ENCODE peak calls at places on chromosomes 2 and 18, in ten cellular contexts. One of them, this sample, is unnamed.

GRCh38 chr2:102615620-102616436 is 3.5 kb upstream of the SLC9A2 start:
- DNase-seq in hepatocyte: peak; percentile 88
- DNase-seq in fibroblast of pulmonary artery: peak; percentile 74
- DNase-seq in fibroblast of mammary gland: peak; percentile 59
- DNase-seq in activated CD4-positive, alpha-beta T cell treated with anti-CD3 and anti-CD28 coated beads, Interleukin-2, amount 50 U/mL, for 24 hours: peak; percentile 31
- DNase-seq in non-pigmented ciliary epithelial cell: peak; percentile 20
- DNase-seq in stimulated activated CD8-positive, alpha-beta memory T cell treated with anti-CD3 and anti-CD28 coated beads, Interleukin-7, amount 100 ng/mL, for 1 hour: no peak
- DNase-seq in mesenteric fat pad: no peak
- DNase-seq in activated T-helper 1 cell treated with anti-CD3 and anti-CD28 coated beads, Interleukin-12 subunit alpha, Interleukin-12 subunit beta, Interleukin-2, Interleukin-4 antibody, amounts not matched to agents 30 ng/mL and 10 ng/mL and 1 ng/mL, durations not matched to agents 14 hours and 24 hours and 36 hours: no peak
- DNase-seq in occipital lobe: no peak
- DNase-seq in this sample: no peak

GRCh38 chr2:145356046-145356445 is 836.1 kb upstream of the ZEB2 start:
- DNase-seq in hepatocyte: no peak
- DNase-seq in fibroblast of pulmonary artery: peak; percentile 14
- DNase-seq in fibroblast of mammary gland: peak; percentile 35
- DNase-seq in activated CD4-positive, alpha-beta T cell treated with anti-CD3 and anti-CD28 coated beads, Interleukin-2, amount 50 U/mL, for 24 hours: no peak
- DNase-seq in non-pigmented ciliary epithelial cell: no peak
- DNase-seq in stimulated activated CD8-positive, alpha-beta memory T cell treated with anti-CD3 and anti-CD28 coated beads, Interleukin-7, amount 100 ng/mL, for 1 hour: no peak
- DNase-seq in mesenteric fat pad: no peak
- DNase-seq in activated T-helper 1 cell treated with anti-CD3 and anti-CD28 coated beads, Interleukin-12 subunit alpha, Interleukin-12 subunit beta, Interleukin-2, Interleukin-4 antibody, amounts not matched to agents 30 ng/mL and 10 ng/mL and 1 ng/mL, durations not matched to agents 14 hours and 24 hours and 36 hours: no peak
- DNase-seq in occipital lobe: no peak
- DNase-seq in this sample: no peak

GRCh38 chr2:126221506-126221905 is 434.5 kb upstream of the GYPC start:
- DNase-seq in hepatocyte: no peak
- DNase-seq in fibroblast of pulmonary artery: peak; percentile 43
- DNase-seq in fibroblast of mammary gland: no peak
- DNase-seq in activated CD4-positive, alpha-beta T cell treated with anti-CD3 and anti-CD28 coated beads, Interleukin-2, amount 50 U/mL, for 24 hours: no peak
- DNase-seq in non-pigmented ciliary epithelial cell: no peak
- DNase-seq in stimulated activated CD8-positive, alpha-beta memory T cell treated with anti-CD3 and anti-CD28 coated beads, Interleukin-7, amount 100 ng/mL, for 1 hour: no peak
- DNase-seq in mesenteric fat pad: no peak
- DNase-seq in activated T-helper 1 cell treated with anti-CD3 and anti-CD28 coated beads, Interleukin-12 subunit alpha, Interleukin-12 subunit beta, Interleukin-2, Interleukin-4 antibody, amounts not matched to agents 30 ng/mL and 10 ng/mL and 1 ng/mL, durations not matched to agents 14 hours and 24 hours and 36 hours: no peak
- DNase-seq in occipital lobe: no peak
- DNase-seq in this sample: no peak

GRCh38 chr2:46257476-46257875 is 39.7 kb upstream of the EPAS1 start:
- DNase-seq in hepatocyte: no peak
- DNase-seq in fibroblast of pulmonary artery: peak; percentile 91
- DNase-seq in fibroblast of mammary gland: peak; percentile 61
- DNase-seq in activated CD4-positive, alpha-beta T cell treated with anti-CD3 and anti-CD28 coated beads, Interleukin-2, amount 50 U/mL, for 24 hours: no peak
- DNase-seq in non-pigmented ciliary epithelial cell: no peak
- DNase-seq in stimulated activated CD8-positive, alpha-beta memory T cell treated with anti-CD3 and anti-CD28 coated beads, Interleukin-7, amount 100 ng/mL, for 1 hour: no peak
- DNase-seq in mesenteric fat pad: no peak
- DNase-seq in activated T-helper 1 cell treated with anti-CD3 and anti-CD28 coated beads, Interleukin-12 subunit alpha, Interleukin-12 subunit beta, Interleukin-2, Interleukin-4 antibody, amounts not matched to agents 30 ng/mL and 10 ng/mL and 1 ng/mL, durations not matched to agents 14 hours and 24 hours and 36 hours: no peak
- DNase-seq in occipital lobe: no peak
- DNase-seq in this sample: no peak

GRCh38 chr18:8602557-8602956 is 6.7 kb upstream of the RAB12 start:
- DNase-seq in hepatocyte: no peak
- DNase-seq in fibroblast of pulmonary artery: no peak
- DNase-seq in fibroblast of mammary gland: no peak
- DNase-seq in activated CD4-positive, alpha-beta T cell treated with anti-CD3 and anti-CD28 coated beads, Interleukin-2, amount 50 U/mL, for 24 hours: no peak
- DNase-seq in non-pigmented ciliary epithelial cell: no peak
- DNase-seq in stimulated activated CD8-positive, alpha-beta memory T cell treated with anti-CD3 and anti-CD28 coated beads, Interleukin-7, amount 100 ng/mL, for 1 hour: no peak
- DNase-seq in mesenteric fat pad: no peak
- DNase-seq in activated T-helper 1 cell treated with anti-CD3 and anti-CD28 coated beads, Interleukin-12 subunit alpha, Interleukin-12 subunit beta, Interleukin-2, Interleukin-4 antibody, amounts not matched to agents 30 ng/mL and 10 ng/mL and 1 ng/mL, durations not matched to agents 14 hours and 24 hours and 36 hours: no peak
- DNase-seq in occipital lobe: no peak
- DNase-seq in this sample: no peak

GRCh38 chr18:2914844-2915243 is 68.0 kb downstream of the EMILIN2 start:
- DNase-seq in hepatocyte: no peak
- DNase-seq in fibroblast of pulmonary artery: no peak
- DNase-seq in fibroblast of mammary gland: peak; percentile 62
- DNase-seq in activated CD4-positive, alpha-beta T cell treated with anti-CD3 and anti-CD28 coated beads, Interleukin-2, amount 50 U/mL, for 24 hours: no peak
- DNase-seq in non-pigmented ciliary epithelial cell: no peak
- DNase-seq in stimulated activated CD8-positive, alpha-beta memory T cell treated with anti-CD3 and anti-CD28 coated beads, Interleukin-7, amount 100 ng/mL, for 1 hour: no peak
- DNase-seq in mesenteric fat pad: peak; percentile 60
- DNase-seq in activated T-helper 1 cell treated with anti-CD3 and anti-CD28 coated beads, Interleukin-12 subunit alpha, Interleukin-12 subunit beta, Interleukin-2, Interleukin-4 antibody, amounts not matched to agents 30 ng/mL and 10 ng/mL and 1 ng/mL, durations not matched to agents 14 hours and 24 hours and 36 hours: no peak
- DNase-seq in occipital lobe: no peak
- DNase-seq in this sample: no peak

GRCh38 chr2:199379251-199379650 is 78.5 kb downstream of the SATB2 start:
- DNase-seq in hepatocyte: peak; percentile 23
- DNase-seq in fibroblast of pulmonary artery: peak; percentile 13
- DNase-seq in fibroblast of mammary gland: peak; percentile 79
- DNase-seq in activated CD4-positive, alpha-beta T cell treated with anti-CD3 and anti-CD28 coated beads, Interleukin-2, amount 50 U/mL, for 24 hours: no peak
- DNase-seq in non-pigmented ciliary epithelial cell: peak; percentile 53
- DNase-seq in stimulated activated CD8-positive, alpha-beta memory T cell treated with anti-CD3 and anti-CD28 coated beads, Interleukin-7, amount 100 ng/mL, for 1 hour: no peak
- DNase-seq in mesenteric fat pad: no peak
- DNase-seq in activated T-helper 1 cell treated with anti-CD3 and anti-CD28 coated beads, Interleukin-12 subunit alpha, Interleukin-12 subunit beta, Interleukin-2, Interleukin-4 antibody, amounts not matched to agents 30 ng/mL and 10 ng/mL and 1 ng/mL, durations not matched to agents 14 hours and 24 hours and 36 hours: no peak
- DNase-seq in occipital lobe: no peak
- DNase-seq in this sample: no peak

GRCh38 chr18:79540161-79540913 is 139.3 kb upstream of the CTDP1 start:
- DNase-seq in hepatocyte: no peak
- DNase-seq in fibroblast of pulmonary artery: no peak
- DNase-seq in fibroblast of mammary gland: no peak
- DNase-seq in activated CD4-positive, alpha-beta T cell treated with anti-CD3 and anti-CD28 coated beads, Interleukin-2, amount 50 U/mL, for 24 hours: no peak
- DNase-seq in non-pigmented ciliary epithelial cell: no peak
- DNase-seq in stimulated activated CD8-positive, alpha-beta memory T cell treated with anti-CD3 and anti-CD28 coated beads, Interleukin-7, amount 100 ng/mL, for 1 hour: no peak
- DNase-seq in mesenteric fat pad: peak; percentile 65
- DNase-seq in activated T-helper 1 cell treated with anti-CD3 and anti-CD28 coated beads, Interleukin-12 subunit alpha, Interleukin-12 subunit beta, Interleukin-2, Interleukin-4 antibody, amounts not matched to agents 30 ng/mL and 10 ng/mL and 1 ng/mL, durations not matched to agents 14 hours and 24 hours and 36 hours: no peak
- DNase-seq in occipital lobe: no peak
- DNase-seq in this sample: no peak

GRCh38 chr18:13220326-13220991 is 1.9 kb downstream of the LDLRAD4 start:
- DNase-seq in hepatocyte: peak; percentile 34
- DNase-seq in fibroblast of pulmonary artery: no peak
- DNase-seq in fibroblast of mammary gland: no peak
- DNase-seq in activated CD4-positive, alpha-beta T cell treated with anti-CD3 and anti-CD28 coated beads, Interleukin-2, amount 50 U/mL, for 24 hours: no peak
- DNase-seq in non-pigmented ciliary epithelial cell: no peak
- DNase-seq in stimulated activated CD8-positive, alpha-beta memory T cell treated with anti-CD3 and anti-CD28 coated beads, Interleukin-7, amount 100 ng/mL, for 1 hour: no peak
- DNase-seq in mesenteric fat pad: no peak
- DNase-seq in activated T-helper 1 cell treated with anti-CD3 and anti-CD28 coated beads, Interleukin-12 subunit alpha, Interleukin-12 subunit beta, Interleukin-2, Interleukin-4 antibody, amounts not matched to agents 30 ng/mL and 10 ng/mL and 1 ng/mL, durations not matched to agents 14 hours and 24 hours and 36 hours: no peak
- DNase-seq in occipital lobe: no peak
- DNase-seq in this sample: no peak

GRCh38 chr2:186607660-186608324 is 17.9 kb downstream of the ITGAV start:
- DNase-seq in hepatocyte: no peak
- DNase-seq in fibroblast of pulmonary artery: no peak
- DNase-seq in fibroblast of mammary gland: no peak
- DNase-seq in activated CD4-positive, alpha-beta T cell treated with anti-CD3 and anti-CD28 coated beads, Interleukin-2, amount 50 U/mL, for 24 hours: no peak
- DNase-seq in non-pigmented ciliary epithelial cell: no peak
- DNase-seq in stimulated activated CD8-positive, alpha-beta memory T cell treated with anti-CD3 and anti-CD28 coated beads, Interleukin-7, amount 100 ng/mL, for 1 hour: no peak
- DNase-seq in mesenteric fat pad: no peak
- DNase-seq in activated T-helper 1 cell treated with anti-CD3 and anti-CD28 coated beads, Interleukin-12 subunit alpha, Interleukin-12 subunit beta, Interleukin-2, Interleukin-4 antibody, amounts not matched to agents 30 ng/mL and 10 ng/mL and 1 ng/mL, durations not matched to agents 14 hours and 24 hours and 36 hours: no peak
- DNase-seq in occipital lobe: no peak
- DNase-seq in this sample: no peak

GRCh38 chr18:74013955-74014354 is 133.7 kb downstream of the FBXO15 start:
- DNase-seq in hepatocyte: no peak
- DNase-seq in fibroblast of pulmonary artery: peak; percentile 73
- DNase-seq in fibroblast of mammary gland: peak; percentile 96
- DNase-seq in activated CD4-positive, alpha-beta T cell treated with anti-CD3 and anti-CD28 coated beads, Interleukin-2, amount 50 U/mL, for 24 hours: no peak
- DNase-seq in non-pigmented ciliary epithelial cell: peak; percentile 88
- DNase-seq in stimulated activated CD8-positive, alpha-beta memory T cell treated with anti-CD3 and anti-CD28 coated beads, Interleukin-7, amount 100 ng/mL, for 1 hour: no peak
- DNase-seq in mesenteric fat pad: no peak
- DNase-seq in activated T-helper 1 cell treated with anti-CD3 and anti-CD28 coated beads, Interleukin-12 subunit alpha, Interleukin-12 subunit beta, Interleukin-2, Interleukin-4 antibody, amounts not matched to agents 30 ng/mL and 10 ng/mL and 1 ng/mL, durations not matched to agents 14 hours and 24 hours and 36 hours: no peak
- DNase-seq in occipital lobe: no peak
- DNase-seq in this sample: no peak

GRCh38 chr2:222703866-222704265 is 32.4 kb downstream of the MOGAT1 start:
- DNase-seq in hepatocyte: no peak
- DNase-seq in fibroblast of pulmonary artery: peak; percentile 25
- DNase-seq in fibroblast of mammary gland: peak; percentile 30
- DNase-seq in activated CD4-positive, alpha-beta T cell treated with anti-CD3 and anti-CD28 coated beads, Interleukin-2, amount 50 U/mL, for 24 hours: no peak
- DNase-seq in non-pigmented ciliary epithelial cell: no peak
- DNase-seq in stimulated activated CD8-positive, alpha-beta memory T cell treated with anti-CD3 and anti-CD28 coated beads, Interleukin-7, amount 100 ng/mL, for 1 hour: no peak
- DNase-seq in mesenteric fat pad: no peak
- DNase-seq in activated T-helper 1 cell treated with anti-CD3 and anti-CD28 coated beads, Interleukin-12 subunit alpha, Interleukin-12 subunit beta, Interleukin-2, Interleukin-4 antibody, amounts not matched to agents 30 ng/mL and 10 ng/mL and 1 ng/mL, durations not matched to agents 14 hours and 24 hours and 36 hours: no peak
- DNase-seq in occipital lobe: peak; percentile 3
- DNase-seq in this sample: no peak

GRCh38 chr2:63099032-63099431 is 48.4 kb downstream of the OTX1 start:
- DNase-seq in hepatocyte: no peak
- DNase-seq in fibroblast of pulmonary artery: no peak
- DNase-seq in fibroblast of mammary gland: no peak
- DNase-seq in activated CD4-positive, alpha-beta T cell treated with anti-CD3 and anti-CD28 coated beads, Interleukin-2, amount 50 U/mL, for 24 hours: no peak
- DNase-seq in non-pigmented ciliary epithelial cell: no peak
- DNase-seq in stimulated activated CD8-positive, alpha-beta memory T cell treated with anti-CD3 and anti-CD28 coated beads, Interleukin-7, amount 100 ng/mL, for 1 hour: no peak
- DNase-seq in mesenteric fat pad: no peak
- DNase-seq in activated T-helper 1 cell treated with anti-CD3 and anti-CD28 coated beads, Interleukin-12 subunit alpha, Interleukin-12 subunit beta, Interleukin-2, Interleukin-4 antibody, amounts not matched to agents 30 ng/mL and 10 ng/mL and 1 ng/mL, durations not matched to agents 14 hours and 24 hours and 36 hours: no peak
- DNase-seq in occipital lobe: no peak
- DNase-seq in this sample: no peak

GRCh38 chr2:188235364-188235763 is 56.3 kb upstream of the GULP1 start:
- DNase-seq in hepatocyte: no peak
- DNase-seq in fibroblast of pulmonary artery: no peak
- DNase-seq in fibroblast of mammary gland: no peak
- DNase-seq in activated CD4-positive, alpha-beta T cell treated with anti-CD3 and anti-CD28 coated beads, Interleukin-2, amount 50 U/mL, for 24 hours: no peak
- DNase-seq in non-pigmented ciliary epithelial cell: no peak
- DNase-seq in stimulated activated CD8-positive, alpha-beta memory T cell treated with anti-CD3 and anti-CD28 coated beads, Interleukin-7, amount 100 ng/mL, for 1 hour: no peak
- DNase-seq in mesenteric fat pad: no peak
- DNase-seq in activated T-helper 1 cell treated with anti-CD3 and anti-CD28 coated beads, Interleukin-12 subunit alpha, Interleukin-12 subunit beta, Interleukin-2, Interleukin-4 antibody, amounts not matched to agents 30 ng/mL and 10 ng/mL and 1 ng/mL, durations not matched to agents 14 hours and 24 hours and 36 hours: peak; percentile 0
- DNase-seq in occipital lobe: no peak
- DNase-seq in this sample: no peak

GRCh38 chr18:50647237-50647636 is 87.3 kb downstream of the MAPK4 start:
- DNase-seq in hepatocyte: no peak
- DNase-seq in fibroblast of pulmonary artery: no peak
- DNase-seq in fibroblast of mammary gland: no peak
- DNase-seq in activated CD4-positive, alpha-beta T cell treated with anti-CD3 and anti-CD28 coated beads, Interleukin-2, amount 50 U/mL, for 24 hours: no peak
- DNase-seq in non-pigmented ciliary epithelial cell: no peak
- DNase-seq in stimulated activated CD8-positive, alpha-beta memory T cell treated with anti-CD3 and anti-CD28 coated beads, Interleukin-7, amount 100 ng/mL, for 1 hour: no peak
- DNase-seq in mesenteric fat pad: no peak
- DNase-seq in activated T-helper 1 cell treated with anti-CD3 and anti-CD28 coated beads, Interleukin-12 subunit alpha, Interleukin-12 subunit beta, Interleukin-2, Interleukin-4 antibody, amounts not matched to agents 30 ng/mL and 10 ng/mL and 1 ng/mL, durations not matched to agents 14 hours and 24 hours and 36 hours: no peak
- DNase-seq in occipital lobe: no peak
- DNase-seq in this sample: no peak

GRCh38 chr2:234679766-234680687 is 183.1 kb upstream of the ARL4C start:
- DNase-seq in hepatocyte: peak; percentile 66
- DNase-seq in fibroblast of pulmonary artery: peak; percentile 95
- DNase-seq in fibroblast of mammary gland: peak; percentile 99
- DNase-seq in activated CD4-positive, alpha-beta T cell treated with anti-CD3 and anti-CD28 coated beads, Interleukin-2, amount 50 U/mL, for 24 hours: no peak
- DNase-seq in non-pigmented ciliary epithelial cell: peak; percentile 82
- DNase-seq in stimulated activated CD8-positive, alpha-beta memory T cell treated with anti-CD3 and anti-CD28 coated beads, Interleukin-7, amount 100 ng/mL, for 1 hour: no peak
- DNase-seq in mesenteric fat pad: no peak
- DNase-seq in activated T-helper 1 cell treated with anti-CD3 and anti-CD28 coated beads, Interleukin-12 subunit alpha, Interleukin-12 subunit beta, Interleukin-2, Interleukin-4 antibody, amounts not matched to agents 30 ng/mL and 10 ng/mL and 1 ng/mL, durations not matched to agents 14 hours and 24 hours and 36 hours: no peak
- DNase-seq in occipital lobe: no peak
- DNase-seq in this sample: no peak

GRCh38 chr2:240457223-240458043 is 22.0 kb downstream of the GPC1 start:
- DNase-seq in hepatocyte: no peak
- DNase-seq in fibroblast of pulmonary artery: no peak
- DNase-seq in fibroblast of mammary gland: no peak
- DNase-seq in activated CD4-positive, alpha-beta T cell treated with anti-CD3 and anti-CD28 coated beads, Interleukin-2, amount 50 U/mL, for 24 hours: no peak
- DNase-seq in non-pigmented ciliary epithelial cell: no peak
- DNase-seq in stimulated activated CD8-positive, alpha-beta memory T cell treated with anti-CD3 and anti-CD28 coated beads, Interleukin-7, amount 100 ng/mL, for 1 hour: no peak
- DNase-seq in mesenteric fat pad: no peak
- DNase-seq in activated T-helper 1 cell treated with anti-CD3 and anti-CD28 coated beads, Interleukin-12 subunit alpha, Interleukin-12 subunit beta, Interleukin-2, Interleukin-4 antibody, amounts not matched to agents 30 ng/mL and 10 ng/mL and 1 ng/mL, durations not matched to agents 14 hours and 24 hours and 36 hours: no peak
- DNase-seq in occipital lobe: no peak
- DNase-seq in this sample: no peak

GRCh38 chr2:240811346-240812300 is 8.4 kb downstream of the KIF1A start:
- DNase-seq in hepatocyte: no peak
- DNase-seq in fibroblast of pulmonary artery: no peak
- DNase-seq in fibroblast of mammary gland: no peak
- DNase-seq in activated CD4-positive, alpha-beta T cell treated with anti-CD3 and anti-CD28 coated beads, Interleukin-2, amount 50 U/mL, for 24 hours: no peak
- DNase-seq in non-pigmented ciliary epithelial cell: no peak
- DNase-seq in stimulated activated CD8-positive, alpha-beta memory T cell treated with anti-CD3 and anti-CD28 coated beads, Interleukin-7, amount 100 ng/mL, for 1 hour: no peak
- DNase-seq in mesenteric fat pad: peak; percentile 85
- DNase-seq in activated T-helper 1 cell treated with anti-CD3 and anti-CD28 coated beads, Interleukin-12 subunit alpha, Interleukin-12 subunit beta, Interleukin-2, Interleukin-4 antibody, amounts not matched to agents 30 ng/mL and 10 ng/mL and 1 ng/mL, durations not matched to agents 14 hours and 24 hours and 36 hours: no peak
- DNase-seq in occipital lobe: no peak
- DNase-seq in this sample: peak; percentile 49

GRCh38 chr2:216691210-216691741 is 4.1 kb downstream of the IGFBP5 start:
- DNase-seq in hepatocyte: peak; percentile 88
- DNase-seq in fibroblast of pulmonary artery: peak; percentile 67
- DNase-seq in fibroblast of mammary gland: peak; percentile 28
- DNase-seq in activated CD4-positive, alpha-beta T cell treated with anti-CD3 and anti-CD28 coated beads, Interleukin-2, amount 50 U/mL, for 24 hours: no peak
- DNase-seq in non-pigmented ciliary epithelial cell: no peak
- DNase-seq in stimulated activated CD8-positive, alpha-beta memory T cell treated with anti-CD3 and anti-CD28 coated beads, Interleukin-7, amount 100 ng/mL, for 1 hour: no peak
- DNase-seq in mesenteric fat pad: no peak
- DNase-seq in activated T-helper 1 cell treated with anti-CD3 and anti-CD28 coated beads, Interleukin-12 subunit alpha, Interleukin-12 subunit beta, Interleukin-2, Interleukin-4 antibody, amounts not matched to agents 30 ng/mL and 10 ng/mL and 1 ng/mL, durations not matched to agents 14 hours and 24 hours and 36 hours: no peak
- DNase-seq in occipital lobe: peak; percentile 57
- DNase-seq in this sample: peak; percentile 93

GRCh38 chr2:200658278-200658864 is 72.6 kb downstream of the AOX1 start:
- DNase-seq in hepatocyte: no peak
- DNase-seq in fibroblast of pulmonary artery: no peak
- DNase-seq in fibroblast of mammary gland: no peak
- DNase-seq in activated CD4-positive, alpha-beta T cell treated with anti-CD3 and anti-CD28 coated beads, Interleukin-2, amount 50 U/mL, for 24 hours: no peak
- DNase-seq in non-pigmented ciliary epithelial cell: no peak
- DNase-seq in stimulated activated CD8-positive, alpha-beta memory T cell treated with anti-CD3 and anti-CD28 coated beads, Interleukin-7, amount 100 ng/mL, for 1 hour: no peak
- DNase-seq in mesenteric fat pad: no peak
- DNase-seq in activated T-helper 1 cell treated with anti-CD3 and anti-CD28 coated beads, Interleukin-12 subunit alpha, Interleukin-12 subunit beta, Interleukin-2, Interleukin-4 antibody, amounts not matched to agents 30 ng/mL and 10 ng/mL and 1 ng/mL, durations not matched to agents 14 hours and 24 hours and 36 hours: no peak
- DNase-seq in occipital lobe: no peak
- DNase-seq in this sample: no peak

GRCh38 chr18:58671941-58672565 is 788 bp downstream of the MALT1 start:
- DNase-seq in hepatocyte: no peak
- DNase-seq in fibroblast of pulmonary artery: peak; percentile 47
- DNase-seq in fibroblast of mammary gland: peak; percentile 53
- DNase-seq in activated CD4-positive, alpha-beta T cell treated with anti-CD3 and anti-CD28 coated beads, Interleukin-2, amount 50 U/mL, for 24 hours: peak; percentile 22
- DNase-seq in non-pigmented ciliary epithelial cell: no peak
- DNase-seq in stimulated activated CD8-positive, alpha-beta memory T cell treated with anti-CD3 and anti-CD28 coated beads, Interleukin-7, amount 100 ng/mL, for 1 hour: no peak
- DNase-seq in mesenteric fat pad: no peak
- DNase-seq in activated T-helper 1 cell treated with anti-CD3 and anti-CD28 coated beads, Interleukin-12 subunit alpha, Interleukin-12 subunit beta, Interleukin-2, Interleukin-4 antibody, amounts not matched to agents 30 ng/mL and 10 ng/mL and 1 ng/mL, durations not matched to agents 14 hours and 24 hours and 36 hours: no peak
- DNase-seq in occipital lobe: no peak
- DNase-seq in this sample: no peak

GRCh38 chr18:23265691-23266399 is 130.6 kb downstream of the CABLES1 start:
- DNase-seq in hepatocyte: no peak
- DNase-seq in fibroblast of pulmonary artery: no peak
- DNase-seq in fibroblast of mammary gland: no peak
- DNase-seq in activated CD4-positive, alpha-beta T cell treated with anti-CD3 and anti-CD28 coated beads, Interleukin-2, amount 50 U/mL, for 24 hours: no peak
- DNase-seq in non-pigmented ciliary epithelial cell: no peak
- DNase-seq in stimulated activated CD8-positive, alpha-beta memory T cell treated with anti-CD3 and anti-CD28 coated beads, Interleukin-7, amount 100 ng/mL, for 1 hour: no peak
- DNase-seq in mesenteric fat pad: no peak
- DNase-seq in activated T-helper 1 cell treated with anti-CD3 and anti-CD28 coated beads, Interleukin-12 subunit alpha, Interleukin-12 subunit beta, Interleukin-2, Interleukin-4 antibody, amounts not matched to agents 30 ng/mL and 10 ng/mL and 1 ng/mL, durations not matched to agents 14 hours and 24 hours and 36 hours: no peak
- DNase-seq in occipital lobe: no peak
- DNase-seq in this sample: no peak

GRCh38 chr2:86140969-86141392 is 34.9 kb downstream of the PTCD3 start:
- DNase-seq in hepatocyte: no peak
- DNase-seq in fibroblast of pulmonary artery: no peak
- DNase-seq in fibroblast of mammary gland: no peak
- DNase-seq in activated CD4-positive, alpha-beta T cell treated with anti-CD3 and anti-CD28 coated beads, Interleukin-2, amount 50 U/mL, for 24 hours: no peak
- DNase-seq in non-pigmented ciliary epithelial cell: no peak
- DNase-seq in stimulated activated CD8-positive, alpha-beta memory T cell treated with anti-CD3 and anti-CD28 coated beads, Interleukin-7, amount 100 ng/mL, for 1 hour: no peak
- DNase-seq in mesenteric fat pad: no peak
- DNase-seq in activated T-helper 1 cell treated with anti-CD3 and anti-CD28 coated beads, Interleukin-12 subunit alpha, Interleukin-12 subunit beta, Interleukin-2, Interleukin-4 antibody, amounts not matched to agents 30 ng/mL and 10 ng/mL and 1 ng/mL, durations not matched to agents 14 hours and 24 hours and 36 hours: no peak
- DNase-seq in occipital lobe: no peak
- DNase-seq in this sample: no peak

GRCh38 chr2:239966029-239966847 is 58.9 kb downstream of the NDUFA10 start:
- DNase-seq in hepatocyte: no peak
- DNase-seq in fibroblast of pulmonary artery: no peak
- DNase-seq in fibroblast of mammary gland: peak; percentile 32
- DNase-seq in activated CD4-positive, alpha-beta T cell treated with anti-CD3 and anti-CD28 coated beads, Interleukin-2, amount 50 U/mL, for 24 hours: no peak
- DNase-seq in non-pigmented ciliary epithelial cell: no peak
- DNase-seq in stimulated activated CD8-positive, alpha-beta memory T cell treated with anti-CD3 and anti-CD28 coated beads, Interleukin-7, amount 100 ng/mL, for 1 hour: no peak
- DNase-seq in mesenteric fat pad: peak; percentile 85
- DNase-seq in activated T-helper 1 cell treated with anti-CD3 and anti-CD28 coated beads, Interleukin-12 subunit alpha, Interleukin-12 subunit beta, Interleukin-2, Interleukin-4 antibody, amounts not matched to agents 30 ng/mL and 10 ng/mL and 1 ng/mL, durations not matched to agents 14 hours and 24 hours and 36 hours: no peak
- DNase-seq in occipital lobe: no peak
- DNase-seq in this sample: no peak

GRCh38 chr2:222290691-222291484 is 7.9 kb downstream of the PAX3 start:
- DNase-seq in hepatocyte: no peak
- DNase-seq in fibroblast of pulmonary artery: peak; percentile 12
- DNase-seq in fibroblast of mammary gland: peak; percentile 47
- DNase-seq in activated CD4-positive, alpha-beta T cell treated with anti-CD3 and anti-CD28 coated beads, Interleukin-2, amount 50 U/mL, for 24 hours: no peak
- DNase-seq in non-pigmented ciliary epithelial cell: no peak
- DNase-seq in stimulated activated CD8-positive, alpha-beta memory T cell treated with anti-CD3 and anti-CD28 coated beads, Interleukin-7, amount 100 ng/mL, for 1 hour: no peak
- DNase-seq in mesenteric fat pad: no peak
- DNase-seq in activated T-helper 1 cell treated with anti-CD3 and anti-CD28 coated beads, Interleukin-12 subunit alpha, Interleukin-12 subunit beta, Interleukin-2, Interleukin-4 antibody, amounts not matched to agents 30 ng/mL and 10 ng/mL and 1 ng/mL, durations not matched to agents 14 hours and 24 hours and 36 hours: no peak
- DNase-seq in occipital lobe: no peak
- DNase-seq in this sample: no peak

GRCh38 chr18:30622104-30622503 is 420.4 kb downstream of the DSC3 start:
- DNase-seq in hepatocyte: no peak
- DNase-seq in fibroblast of pulmonary artery: no peak
- DNase-seq in fibroblast of mammary gland: no peak
- DNase-seq in activated CD4-positive, alpha-beta T cell treated with anti-CD3 and anti-CD28 coated beads, Interleukin-2, amount 50 U/mL, for 24 hours: no peak
- DNase-seq in non-pigmented ciliary epithelial cell: no peak
- DNase-seq in stimulated activated CD8-positive, alpha-beta memory T cell treated with anti-CD3 and anti-CD28 coated beads, Interleukin-7, amount 100 ng/mL, for 1 hour: no peak
- DNase-seq in mesenteric fat pad: no peak
- DNase-seq in activated T-helper 1 cell treated with anti-CD3 and anti-CD28 coated beads, Interleukin-12 subunit alpha, Interleukin-12 subunit beta, Interleukin-2, Interleukin-4 antibody, amounts not matched to agents 30 ng/mL and 10 ng/mL and 1 ng/mL, durations not matched to agents 14 hours and 24 hours and 36 hours: no peak
- DNase-seq in occipital lobe: no peak
- DNase-seq in this sample: no peak